ENCODE peak calls at places on chromosomes 7 and 10, in five cellular contexts. One of them, this sample, is unnamed.

GRCh38 chr10:1809139-1809755 is 71.9 kb upstream of the ADARB2 start:
- DNase-seq in stomach: no peak
- DNase-seq in HepG2: no peak
- DNase-seq in K562: peak; percentile 95
- DNase-seq in A549: no peak
- DNase-seq in this sample: no peak

GRCh38 chr10:558891-559766 is 130.3 kb downstream of the DIP2C start:
- DNase-seq in HepG2: no peak
- DNase-seq in A549: no peak
- DNase-seq in K562: no peak
- DNase-seq in stomach: no peak
- DNase-seq in this sample: no peak

GRCh38 chr7:128812514-128813168 is 17.6 kb upstream of the FLNC start:
- DNase-seq in A549: no peak
- DNase-seq in HepG2: no peak
- DNase-seq in K562: peak; percentile 89
- DNase-seq in stomach: peak; percentile 71
- DNase-seq in this sample: no peak

GRCh38 chr7:99623091-99623693 is 6.4 kb downstream of the ZSCAN25 start:
- DNase-seq in HepG2: no peak
- DNase-seq in stomach: no peak
- DNase-seq in A549: no peak
- DNase-seq in K562: no peak
- DNase-seq in this sample: no peak

GRCh38 chr10:47225186-47225927 is 74.6 kb upstream of the GDF10 start:
- DNase-seq in K562: no peak
- DNase-seq in stomach: no peak
- DNase-seq in HepG2: no peak
- DNase-seq in A549: no peak
- DNase-seq in this sample: no peak

GRCh38 chr7:82360591-82361386 is 82.8 kb downstream of the CACNA2D1 start:
- DNase-seq in K562: no peak
- DNase-seq in stomach: no peak
- DNase-seq in HepG2: no peak
- DNase-seq in A549: no peak
- DNase-seq in this sample: no peak

GRCh38 chr7:54292171-54292925 is 249.8 kb upstream of the VSTM2A start:
- DNase-seq in HepG2: no peak
- DNase-seq in K562: no peak
- DNase-seq in stomach: no peak
- DNase-seq in A549: no peak
- DNase-seq in this sample: no peak

GRCh38 chr7:12674861-12675260 is 12.6 kb upstream of the ARL4A start:
- DNase-seq in K562: peak; percentile 18
- DNase-seq in HepG2: peak; percentile 84
- DNase-seq in stomach: no peak
- DNase-seq in A549: peak; percentile 51
- DNase-seq in this sample: no peak

GRCh38 chr10:112367516-112367915 is 6.4 kb upstream of the ACSL5 start:
- DNase-seq in K562: no peak
- DNase-seq in stomach: no peak
- DNase-seq in HepG2: no peak
- DNase-seq in A549: no peak
- DNase-seq in this sample: no peak

GRCh38 chr10:102647433-102648268 is 3.4 kb downstream of the TRIM8 start:
- DNase-seq in K562: no peak
- DNase-seq in HepG2: no peak
- DNase-seq in stomach: no peak
- DNase-seq in A549: no peak
- DNase-seq in this sample: no peak

GRCh38 chr7:99473315-99473596 is 566 bp downstream of the ZNF789 start:
- DNase-seq in HepG2: peak; percentile 76
- DNase-seq in K562: peak; percentile 20
- DNase-seq in stomach: no peak
- DNase-seq in A549: peak; percentile 64
- DNase-seq in this sample: no peak

GRCh38 chr10:126256864-126257263 is 131.4 kb downstream of the ADAM12 start:
- DNase-seq in K562: no peak
- DNase-seq in stomach: no peak
- DNase-seq in HepG2: no peak
- DNase-seq in A549: no peak
- DNase-seq in this sample: no peak

GRCh38 chr7:3436746-3437145 is 135.7 kb downstream of the SDK1 start:
- DNase-seq in K562: no peak
- DNase-seq in A549: peak; percentile 37
- DNase-seq in stomach: no peak
- DNase-seq in HepG2: no peak
- DNase-seq in this sample: no peak

DNA sequence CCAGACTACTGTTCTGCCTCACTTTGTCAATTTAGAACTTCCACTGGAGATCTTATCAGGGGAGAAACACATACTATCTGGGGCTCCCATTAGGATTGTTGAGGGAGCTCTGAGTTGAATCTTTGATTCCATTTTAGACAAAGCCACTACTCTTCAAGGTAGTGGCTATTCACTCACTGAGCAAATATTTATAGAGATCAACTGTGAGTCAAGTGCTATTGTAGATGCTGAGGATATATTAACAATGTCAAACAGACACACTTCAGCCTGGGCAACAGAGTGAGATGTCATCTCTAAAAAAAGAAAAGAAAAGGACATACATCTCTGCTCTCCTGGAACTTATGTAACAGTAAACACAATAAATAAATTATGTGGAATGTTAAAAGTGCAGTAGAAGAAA is 315.3 kb downstream of the PTEN start:
- DNase-seq in stomach: no peak
- DNase-seq in K562: no peak
- DNase-seq in A549: no peak
- DNase-seq in HepG2: peak; percentile 5
- DNase-seq in this sample: no peak
- H3K4me3 ChIP-seq in stomach: no peak overlapping the region
- H3K4me3 ChIP-seq in K562: no peak overlapping the region
- H3K4me3 ChIP-seq in A549: no peak overlapping the region
- H3K4me3 ChIP-seq in HepG2: no peak overlapping the region
- H3K4me3 ChIP-seq in this sample: no peak overlapping the region

GRCh38 chr7:47651355-47652317 is 69.7 kb upstream of the TNS3 start:
- DNase-seq in A549: peak; percentile 97
- DNase-seq in HepG2: no peak
- DNase-seq in stomach: no peak
- DNase-seq in K562: no peak
- DNase-seq in this sample: no peak
- TF ChIP-seq EP300 in A549: peak; percentile 94
- TF ChIP-seq EP300 in HepG2: no peak
- TF ChIP-seq EP300 in stomach: no peak
- TF ChIP-seq EP300 in K562: no peak
- TF ChIP-seq EP300 in this sample: no peak

GRCh38 chr10:13099666-13100348 is at the start of gene OPTN:
- DNase-seq in K562: peak; percentile 95
- DNase-seq in HepG2: peak; percentile 72
- DNase-seq in stomach: peak; percentile 74
- DNase-seq in A549: peak; percentile 87
- DNase-seq in this sample: peak; percentile 82

GRCh38 chr10:13103554-13103953 is 3.6 kb downstream of the OPTN start:
- DNase-seq in HepG2: no peak
- DNase-seq in stomach: no peak
- DNase-seq in A549: no peak
- DNase-seq in K562: no peak
- DNase-seq in this sample: no peak

GRCh38 chr10:13104697-13105096 is 4.7 kb downstream of the OPTN start:
- DNase-seq in A549: no peak
- DNase-seq in HepG2: no peak
- DNase-seq in K562: no peak
- DNase-seq in stomach: no peak
- DNase-seq in this sample: no peak

GRCh38 chr10:13100349-13101294 is 659 bp downstream of the OPTN start:
- DNase-seq in stomach: peak; percentile 34
- DNase-seq in HepG2: peak; percentile 15
- DNase-seq in K562: peak; percentile 27
- DNase-seq in A549: peak; percentile 41
- DNase-seq in this sample: no peak

DNA sequence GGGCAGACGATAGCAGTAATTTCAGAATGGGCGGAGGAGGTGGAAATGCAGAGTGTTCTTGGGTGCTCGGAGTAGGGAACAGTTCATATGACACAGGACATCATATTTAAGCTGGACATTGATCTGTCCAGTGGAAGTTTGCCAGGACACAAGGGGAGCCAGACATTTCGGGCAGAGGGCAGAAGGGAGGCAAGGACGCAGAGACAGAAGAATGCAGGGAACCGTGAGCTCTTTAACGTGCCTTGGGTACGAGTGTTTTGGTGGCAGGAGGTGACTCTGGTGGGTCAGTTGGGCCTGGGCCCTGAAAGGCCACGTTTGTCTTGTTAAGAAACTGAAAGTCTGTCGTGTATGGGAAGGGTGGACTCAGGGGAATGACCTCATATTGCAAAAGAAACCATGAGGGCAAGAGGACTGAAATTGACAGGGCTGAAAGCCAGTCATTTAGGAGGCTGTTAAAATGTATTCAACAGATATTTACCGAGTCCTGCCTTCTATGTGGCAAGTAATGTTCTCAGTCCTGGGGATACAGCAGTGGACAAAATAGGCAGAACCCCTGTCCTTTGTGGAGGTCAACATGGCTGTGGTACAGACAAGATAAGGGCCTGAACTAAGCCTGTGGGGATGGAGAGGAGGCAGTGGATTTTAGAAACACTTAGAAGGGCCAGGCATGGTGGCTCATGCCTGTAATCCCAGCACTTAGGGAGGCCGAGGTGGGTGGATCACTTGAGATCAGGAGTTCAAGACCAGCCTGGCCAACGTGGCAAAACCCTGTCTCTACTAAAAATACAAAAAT is 2.2 kb downstream of the OPTN start:
- DNase-seq in A549: no peak
- DNase-seq in HepG2: peak; percentile 51
- DNase-seq in stomach: no peak
- DNase-seq in K562: no peak
- DNase-seq in this sample: no peak
- H3K4me3 ChIP-seq in A549: no peak overlapping the region
- H3K4me3 ChIP-seq in HepG2: peak overlapping the region; percentile 51
- H3K4me3 ChIP-seq in stomach: no peak overlapping the region
- H3K4me3 ChIP-seq in K562: no peak overlapping the region
- H3K4me3 ChIP-seq in this sample: peak overlapping the region; percentile 20

GRCh38 chr7:51949726-51950644 is 633.4 kb upstream of the COBL start:
- DNase-seq in HepG2: no peak
- DNase-seq in K562: no peak
- DNase-seq in A549: no peak
- DNase-seq in stomach: no peak
- DNase-seq in this sample: no peak

DNA sequence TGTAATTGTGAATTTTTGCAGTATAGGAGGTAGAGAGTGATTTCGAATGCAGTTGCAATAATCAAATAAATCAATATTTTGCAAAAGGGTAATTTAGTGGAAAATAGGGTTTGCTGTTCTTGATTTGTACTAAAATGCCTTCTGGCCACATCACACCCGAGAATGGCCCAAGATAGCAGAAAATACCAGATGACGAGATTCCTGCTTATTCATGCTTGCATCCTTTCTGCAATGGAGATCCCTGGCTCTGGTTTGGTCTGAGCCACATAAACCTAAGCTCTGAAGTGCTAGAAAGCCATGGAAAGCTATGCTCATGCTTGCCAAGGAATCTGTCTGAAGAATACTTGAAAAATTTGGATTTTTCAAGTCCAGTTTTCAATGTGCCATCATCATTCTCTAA is 634.2 kb upstream of the COBL start:
- DNase-seq in stomach: no peak
- DNase-seq in HepG2: no peak
- DNase-seq in K562: no peak
- DNase-seq in A549: no peak
- DNase-seq in this sample: no peak
- TF ChIP-seq EP300 in stomach: no peak
- TF ChIP-seq EP300 in HepG2: no peak
- TF ChIP-seq EP300 in K562: no peak
- TF ChIP-seq EP300 in A549: no peak
- TF ChIP-seq EP300 in this sample: no peak

DNA sequence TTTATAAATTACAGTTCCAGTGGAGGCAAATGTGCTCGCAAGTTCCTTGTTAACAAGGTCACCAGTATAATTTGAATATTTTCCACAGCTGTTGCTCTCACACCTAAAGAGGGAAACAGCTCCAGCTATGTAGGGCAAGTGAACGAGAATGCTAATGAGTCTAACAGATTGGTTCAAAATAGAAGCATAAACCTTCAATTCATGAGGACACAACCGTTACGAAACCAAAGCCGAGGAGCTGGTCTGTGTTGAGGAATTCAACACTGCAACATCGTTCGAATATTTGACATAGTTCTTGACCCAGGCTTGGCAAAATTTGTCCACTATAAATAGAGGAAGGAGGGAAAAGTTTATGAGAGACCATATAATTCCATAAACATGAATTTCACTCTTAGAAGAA is 161.3 kb downstream of the KLF6 start:
- DNase-seq in K562: no peak
- DNase-seq in A549: no peak
- DNase-seq in stomach: no peak
- DNase-seq in HepG2: peak; percentile 4
- DNase-seq in this sample: no peak
- H3K4me3 ChIP-seq in K562: no peak overlapping the region
- H3K4me3 ChIP-seq in A549: no peak overlapping the region
- H3K4me3 ChIP-seq in stomach: no peak overlapping the region
- H3K4me3 ChIP-seq in HepG2: no peak overlapping the region
- H3K4me3 ChIP-seq in this sample: no peak overlapping the region

GRCh38 chr7:135342887-135343286 is 109.2 kb downstream of the STRA8 start:
- DNase-seq in stomach: no peak
- DNase-seq in K562: no peak
- DNase-seq in A549: no peak
- DNase-seq in HepG2: no peak
- DNase-seq in this sample: no peak
- TF ChIP-seq EP300 in stomach: no peak
- TF ChIP-seq EP300 in K562: no peak
- TF ChIP-seq EP300 in A549: no peak
- TF ChIP-seq EP300 in HepG2: no peak
- TF ChIP-seq EP300 in this sample: no peak

DNA sequence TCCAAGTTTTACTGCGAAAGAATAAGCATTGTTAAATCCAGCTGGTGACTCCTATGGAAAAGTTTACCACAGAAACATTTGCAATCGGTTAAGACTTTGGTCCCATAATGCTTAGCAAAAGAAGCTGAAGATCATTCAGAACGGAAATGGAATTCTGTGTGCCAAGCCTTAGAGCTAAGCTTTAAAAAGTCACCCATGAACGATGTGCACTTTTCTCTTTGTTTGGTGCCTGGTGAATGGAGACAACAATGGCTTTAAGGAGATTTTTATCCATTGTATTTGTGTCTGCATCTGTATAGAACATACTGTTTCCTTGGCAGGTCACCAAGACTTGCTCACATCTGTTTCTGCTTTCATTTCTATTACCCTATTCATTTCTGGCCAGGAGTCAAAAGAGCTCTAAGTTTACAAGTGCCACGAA is 26.3 kb upstream of the COL1A2 start:
- DNase-seq in stomach: no peak
- DNase-seq in K562: no peak
- DNase-seq in HepG2: no peak
- DNase-seq in A549: no peak
- DNase-seq in this sample: no peak
- H3K4me3 ChIP-seq in stomach: no peak overlapping the region
- H3K4me3 ChIP-seq in K562: no peak overlapping the region
- H3K4me3 ChIP-seq in HepG2: no peak overlapping the region
- H3K4me3 ChIP-seq in A549: no peak overlapping the region
- H3K4me3 ChIP-seq in this sample: peak overlapping the region; percentile 21

GRCh38 chr10:84390364-84390763 is 62.0 kb downstream of the CCSER2 start:
- DNase-seq in HepG2: no peak
- DNase-seq in stomach: no peak
- DNase-seq in A549: no peak
- DNase-seq in K562: no peak
- DNase-seq in this sample: no peak
- TF ChIP-seq EP300 in HepG2: no peak
- TF ChIP-seq EP300 in stomach: no peak
- TF ChIP-seq EP300 in A549: no peak
- TF ChIP-seq EP300 in K562: no peak
- TF ChIP-seq EP300 in this sample: no peak

This sample was measured in tibial nerve.